ENCODE peak calls at places on chromosomes 11 and 22, in six cellular contexts. K, R, G, B, Y and N are unnamed samples.

GRCh38 chr11:5600374-5600851 is 4.0 kb downstream of the TRIM6 start:
- DNase-seq in Y (peak), R (peak), G (peak), B (peak), K (peak), N (peak)

GRCh38 chr22:49368221-49368975 is 459.3 kb downstream of the BRD1 start:
- DNase-seq in G (no peak), R (no peak), K (no peak), Y (no peak), B (no peak), N (no peak)

GRCh38 chr11:130070109-130070828 is 575 bp downstream of the APLP2 start:
- DNase-seq in K (no peak), B (no peak), G (peak), R (peak), Y (peak), N (peak)

GRCh38 chr11:20235164-20235563 is 74.9 kb upstream of the DBX1 start:
- DNase-seq in G (no peak), R (no peak), B (no peak), Y (no peak), K (no peak), N (no peak)

GRCh38 chr11:78277314-78277994 is 88.7 kb downstream of the USP35 start:
- DNase-seq in Y (no peak), B (peak), K (no peak), R (no peak), G (peak), N (no peak)

GRCh38 chr22:30238661-30239420 is 7.7 kb downstream of the LIF start:
- DNase-seq in B (no peak), G (no peak), R (no peak), K (no peak), Y (peak), N (no peak)

GRCh38 chr11:12318791-12319733 is 58.3 kb upstream of the PARVA start:
- DNase-seq in Y (no peak), B (no peak), R (no peak), G (no peak), K (no peak), N (no peak)

GRCh38 chr22:17266261-17266971 is 47.2 kb upstream of the ADA2 start:
- DNase-seq in R (no peak), G (no peak), B (no peak), K (no peak), Y (no peak), N (peak)

GRCh38 chr22:46703996-46704370 is 34.1 kb downstream of the CERK start:
- DNase-seq in K (no peak), B (no peak), G (no peak), Y (no peak), R (no peak), N (no peak)

GRCh38 chr11:102230186-102230585 is 87.1 kb upstream of the BIRC3 start:
- DNase-seq in G (no peak), Y (no peak), B (no peak), R (no peak), K (no peak), N (no peak)

GRCh38 chr11:77029829-77030228 is 4.4 kb upstream of the B3GNT6 start:
- DNase-seq in K (no peak), R (no peak), B (no peak), G (no peak), Y (no peak), N (no peak)

GRCh38 chr11:132866783-132867545 is 665.3 kb downstream of the OPCML start:
- DNase-seq in Y (no peak), B (no peak), R (no peak), K (no peak), G (peak), N (no peak)

GRCh38 chr22:47442821-47443220 is 680.4 kb downstream of the TBC1D22A start:
- DNase-seq in G (no peak), Y (no peak), R (no peak), B (no peak), K (no peak), N (no peak)

GRCh38 chr11:3101921-3102640 is 44.9 kb upstream of the CARS1 start:
- DNase-seq in B (no peak), G (no peak), R (no peak), Y (no peak), K (no peak), N (peak)

GRCh38 chr22:30262917-30263741 is 3.5 kb downstream of the OSM start:
- DNase-seq in Y (peak), K (no peak), B (peak), R (no peak), G (peak), N (peak)

GRCh38 chr11:125345706-125346561 is 150.1 kb downstream of the FEZ1 start:
- DNase-seq in R (peak), K (no peak), Y (peak), B (peak), G (peak), N (peak)

GRCh38 chr11:1060410-1060809 is 14.3 kb upstream of the MUC2 start:
- DNase-seq in K (no peak), Y (no peak), B (no peak), R (no peak), G (no peak), N (no peak)

GRCh38 chr11:122074022-122074421 is 42.0 kb downstream of the BLID start:
- DNase-seq in R (no peak), K (no peak), B (no peak), Y (no peak), G (no peak), N (no peak)

GRCh38 chr11:110147965-110148709 is 54.9 kb downstream of the ZC3H12C start:
- DNase-seq in B (no peak), R (peak), Y (no peak), K (no peak), G (peak), N (no peak)

GRCh38 chr22:27494821-27495220 is 306.7 kb downstream of the MN1 start:
- DNase-seq in R (no peak), G (no peak), B (no peak), K (no peak), Y (no peak), N (no peak)

GRCh38 chr11:60994450-60995135 is 23.1 kb downstream of the CD6 start:
- DNase-seq in K (no peak), B (no peak), Y (no peak), R (no peak), G (no peak), N (no peak)

GRCh38 chr22:40153186-40153585 is 24.5 kb upstream of the TNRC6B start:
- DNase-seq in B (no peak), G (no peak), K (no peak), Y (no peak), R (no peak), N (no peak)

GRCh38 chr11:132838621-132839020 is 693.7 kb downstream of the OPCML start:
- DNase-seq in R (no peak), Y (no peak), G (no peak), K (no peak), B (no peak), N (peak)

GRCh38 chr11:68118753-68119448 is 2.3 kb downstream of the CHKA start:
- DNase-seq in G (peak), R (no peak), Y (no peak), B (no peak), K (peak), N (peak)

GRCh38 chr11:93659841-93660240 is 1.6 kb upstream of the CEP295 start:
- DNase-seq in K (no peak), Y (no peak), R (no peak), G (no peak), B (no peak), N (no peak)

GRCh38 chr11:63489879-63490278 is 1.1 kb downstream of the PLAAT5 start:
- DNase-seq in B (no peak), K (no peak), R (no peak), G (no peak), Y (no peak), N (peak)

GRCh38 chr11:113884361-113884836 is 9.0 kb upstream of the USP28 start:
- DNase-seq in G (no peak), B (peak), R (no peak), Y (no peak), K (no peak), N (no peak)
- TF ChIP-seq MYC in G (no peak), B (no peak), R (no peak), Y (no peak), K (no peak), N (no peak)

GRCh38 chr11:95364324-95365295 is 133.6 kb upstream of the SESN3 start:
- DNase-seq in R (peak), K (no peak), Y (no peak), B (peak), G (no peak), N (peak)
- TF ChIP-seq MYC in R (no peak), K (no peak), Y (no peak), B (no peak), G (no peak), N (no peak)

GRCh38 chr11:31397239-31397834 is 27.7 kb downstream of the DNAJC24 start:
- DNase-seq in R (peak), G (peak), B (peak), K (no peak), Y (no peak), N (peak)
- TF ChIP-seq MYC in R (no peak), G (no peak), B (no peak), K (no peak), Y (no peak), N (no peak)

GRCh38 chr11:134537296-134537695 is 125.3 kb upstream of the B3GAT1 start:
- DNase-seq in R (no peak), K (no peak), B (no peak), Y (no peak), G (no peak), N (no peak)
- TF ChIP-seq MYC in R (no peak), K (no peak), B (no peak), Y (no peak), G (no peak), N (no peak)

DNA sequence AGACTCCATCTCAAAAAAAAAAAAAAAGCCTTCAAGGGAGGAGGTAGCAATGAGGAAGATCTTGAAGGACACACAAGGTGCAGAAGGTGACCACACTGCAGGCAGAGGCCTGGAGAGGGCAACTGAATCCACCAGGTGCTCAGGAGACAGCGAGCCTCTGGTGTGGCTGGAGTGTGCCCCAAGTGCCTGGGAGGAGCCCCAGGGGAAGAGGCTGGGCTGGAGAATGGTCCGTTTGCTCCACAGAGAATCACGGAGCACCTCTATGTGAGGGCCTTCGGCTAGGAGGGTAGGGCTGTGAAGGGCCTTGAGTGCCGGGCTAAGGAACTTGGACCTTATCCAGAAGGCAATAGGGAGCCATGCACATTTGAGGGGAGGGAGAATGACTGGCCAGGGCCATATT is 50.3 kb downstream of the ARRB1 start:
- DNase-seq in B (no peak), R (no peak), K (no peak), Y (no peak), G (no peak), N (no peak)
- TF ChIP-seq MYC in B (no peak), R (no peak), K (no peak), Y (no peak), G (no peak), N (no peak)

DNA sequence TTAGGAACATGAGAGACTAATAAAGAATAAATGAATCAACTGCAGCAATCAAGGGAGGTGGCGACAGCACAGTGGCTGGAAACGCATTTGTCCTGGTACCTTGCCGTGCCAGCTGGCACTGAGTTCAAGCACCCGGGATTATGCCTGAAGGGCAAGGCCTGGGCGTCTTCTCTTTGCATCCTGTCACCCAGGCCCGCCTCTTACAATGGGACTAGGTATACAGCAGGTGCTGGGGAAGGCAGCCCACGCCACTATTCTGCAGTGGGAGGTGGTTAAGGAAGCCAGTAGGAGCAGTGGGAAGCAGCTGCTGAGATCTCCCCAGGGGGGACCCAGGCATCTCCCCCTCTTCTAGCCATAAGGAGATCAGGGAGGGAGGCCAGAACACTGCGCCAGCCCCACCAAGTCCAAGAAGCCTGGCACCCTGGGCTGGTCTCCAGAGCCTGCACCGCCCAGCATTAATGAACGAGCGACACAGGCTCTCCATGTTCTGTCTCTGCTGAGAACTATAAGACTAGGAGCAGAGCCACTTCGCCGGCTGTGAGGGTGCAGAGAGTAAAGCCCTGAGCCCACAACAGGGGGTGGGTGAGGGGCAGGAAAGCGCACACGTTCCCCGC is 15.4 kb upstream of the BAIAP2L2 start:
- DNase-seq in B (no peak), G (no peak), K (no peak), Y (no peak), R (no peak), N (no peak)
- TF ChIP-seq MYC in B (no peak), G (no peak), K (no peak), Y (no peak), R (no peak), N (no peak)

DNA sequence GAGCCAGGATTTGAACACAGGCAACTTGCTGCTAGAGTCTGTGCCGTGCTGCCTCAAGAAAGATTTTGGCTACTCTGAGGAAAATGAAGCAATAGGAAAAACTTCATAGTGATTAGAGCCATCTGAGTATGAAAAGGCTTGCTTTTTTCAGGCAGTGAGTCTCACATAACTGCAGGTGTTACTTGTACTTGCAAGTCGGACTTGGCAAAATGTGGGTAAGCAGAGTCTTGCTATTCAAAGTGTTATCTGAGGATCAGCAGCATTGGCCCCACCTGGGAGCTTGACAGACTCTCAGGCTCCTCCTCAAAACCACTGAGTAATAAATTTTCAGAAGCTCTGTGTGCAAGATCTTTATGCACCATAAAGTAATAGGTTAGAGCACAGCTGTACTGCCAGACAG is 18.1 kb downstream of the RNF141 start:
- DNase-seq in B (no peak), Y (no peak), G (peak), R (no peak), K (no peak), N (no peak)
- TF ChIP-seq MYC in B (no peak), Y (no peak), G (no peak), R (no peak), K (no peak), N (no peak)

DNA sequence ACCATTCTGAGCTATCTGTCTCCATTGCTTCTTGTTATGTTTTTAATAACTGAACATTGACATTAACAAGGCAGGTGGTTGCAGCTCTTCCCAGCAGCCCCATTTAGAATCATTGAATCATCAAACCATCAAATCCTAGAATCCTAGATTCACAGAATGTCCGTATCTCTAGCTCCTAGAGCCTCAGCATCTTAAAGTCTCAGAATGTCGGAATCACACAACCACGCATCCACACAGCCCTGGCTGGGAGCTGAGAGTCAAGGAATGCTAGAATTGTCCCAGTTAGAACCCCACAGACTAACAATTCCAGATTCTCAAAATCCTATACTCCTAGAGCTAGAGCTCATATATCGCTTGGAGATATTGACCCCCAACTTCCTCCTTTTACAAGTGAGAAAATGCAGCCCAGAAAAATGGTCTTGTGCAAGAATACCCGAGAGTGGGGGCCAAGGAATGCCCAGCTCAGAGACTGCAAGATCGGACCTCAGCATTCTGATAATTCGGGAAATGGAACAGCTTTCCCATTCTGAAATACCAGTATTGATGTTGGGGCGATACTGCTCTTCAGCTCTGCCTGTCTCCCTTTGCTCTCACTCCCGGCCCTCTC is 38.8 kb downstream of the PDE2A start:
- DNase-seq in B (no peak), K (no peak), R (no peak), G (no peak), Y (no peak), N (peak)
- TF ChIP-seq MYC in B (no peak), K (no peak), R (no peak), G (no peak), Y (no peak), N (no peak)

GRCh38 chr11:74468058-74468457 is 709 bp upstream of the KCNE3 start:
- DNase-seq in B (no peak), R (no peak), K (no peak), Y (no peak), G (no peak), N (peak)

GRCh38 chr11:74468521-74469280 is 1.4 kb upstream of the KCNE3 start:
- DNase-seq in Y (no peak), B (no peak), G (no peak), K (no peak), R (no peak), N (no peak)

GRCh38 chr11:74465291-74465708 is 2.0 kb downstream of the KCNE3 start:
- DNase-seq in R (no peak), B (peak), Y (no peak), K (no peak), G (no peak), N (no peak)

GRCh38 chr11:74464746-74465145 is 2.6 kb downstream of the KCNE3 start:
- DNase-seq in R (no peak), B (no peak), Y (no peak), G (no peak), K (no peak), N (peak)

GRCh38 chr11:74466916-74467885 is at the start of gene KCNE3:
- DNase-seq in B (no peak), R (no peak), Y (peak), K (no peak), G (peak), N (peak)
- TF ChIP-seq MYC in B (no peak), R (no peak), Y (no peak), K (no peak), G (no peak), N (no peak)